ENCODE peak calls at places on chromosomes 12 and 14, in five cellular contexts. L is trophoblast cell, C is neuronal stem cell, W is H9, M is mesenchymal stem cell. D is an unnamed sample.
A peak's percentile ranks its signal among the peaks of the same experiment; 100 is the strongest.

GRCh38 chr12:12628013-12628412 is 16.3 kb downstream of the CREBL2 start:
- DNase-seq in M (peak; percentile 20), L (no peak), C (no peak), W (no peak), D (no peak)

GRCh38 chr12:80157640-80158039 is 58.3 kb downstream of the OTOGL start:
- DNase-seq in L (no peak), W (no peak), C (no peak), M (peak; percentile 32), D (no peak)

GRCh38 chr12:118345355-118345754 is 27.4 kb downstream of the TAOK3 start:
- DNase-seq in L (no peak), M (no peak), C (no peak), W (no peak), D (no peak)

GRCh38 chr12:68959457-68960161 is 26.6 kb upstream of the CPM start:
- DNase-seq in C (no peak), L (no peak), W (no peak), M (no peak), D (no peak)

GRCh38 chr12:52884526-52885293 is 20.2 kb downstream of the KRT8 start:
- DNase-seq in M (peak; percentile 64), L (peak; percentile 84), C (peak; percentile 78), W (peak; percentile 90), D (peak; percentile 98)

GRCh38 chr12:96986883-96987523 is 79.9 kb downstream of the NEDD1 start:
- DNase-seq in L (peak; percentile 50), W (no peak), C (peak; percentile 48), M (peak; percentile 36), D (no peak)

GRCh38 chr12:131454418-131455217 is 256.3 kb upstream of the SFSWAP start:
- DNase-seq in C (peak; percentile 48), L (peak; percentile 64), M (no peak), W (peak; percentile 95), D (peak; percentile 63)

GRCh38 chr12:88944403-88944802 is 364.1 kb upstream of the KITLG start:
- DNase-seq in M (peak; percentile 47), W (no peak), C (no peak), L (no peak), D (no peak)

GRCh38 chr14:100740196-100740825 is 13.6 kb downstream of the DLK1 start:
- DNase-seq in M (no peak), W (peak; percentile 17), C (no peak), L (no peak), D (no peak)

GRCh38 chr12:12947902-12948301 is 4.1 kb downstream of the GPRC5D start:
- DNase-seq in C (no peak), W (no peak), M (no peak), L (peak; percentile 37), D (no peak)

GRCh38 chr12:16281157-16281556 is 3.7 kb upstream of the SLC15A5 start:
- DNase-seq in C (no peak), W (no peak), M (no peak), L (peak; percentile 42), D (no peak)

GRCh38 chr14:29749327-29749726 is 178.3 kb downstream of the PRKD1 start:
- DNase-seq in L (no peak), M (peak; percentile 73), C (no peak), W (no peak), D (no peak)

GRCh38 chr12:6795088-6795487 is 5.8 kb downstream of the CD4 start:
- DNase-seq in W (no peak), L (peak; percentile 55), C (no peak), M (no peak), D (no peak)

GRCh38 chr12:71503579-71504470 is 64.2 kb downstream of the LGR5 start:
- DNase-seq in M (no peak), C (peak; percentile 39), W (no peak), L (no peak), D (no peak)

GRCh38 chr14:74961238-74961911 is 6.0 kb upstream of the PGF start:
- DNase-seq in L (no peak), W (no peak), M (no peak), C (no peak), D (no peak)

GRCh38 chr14:67359319-67359774 is 257 bp downstream of the ATP6V1D start:
- DNase-seq in C (no peak), W (no peak), M (peak; percentile 76), L (peak; percentile 78), D (no peak)

DNA sequence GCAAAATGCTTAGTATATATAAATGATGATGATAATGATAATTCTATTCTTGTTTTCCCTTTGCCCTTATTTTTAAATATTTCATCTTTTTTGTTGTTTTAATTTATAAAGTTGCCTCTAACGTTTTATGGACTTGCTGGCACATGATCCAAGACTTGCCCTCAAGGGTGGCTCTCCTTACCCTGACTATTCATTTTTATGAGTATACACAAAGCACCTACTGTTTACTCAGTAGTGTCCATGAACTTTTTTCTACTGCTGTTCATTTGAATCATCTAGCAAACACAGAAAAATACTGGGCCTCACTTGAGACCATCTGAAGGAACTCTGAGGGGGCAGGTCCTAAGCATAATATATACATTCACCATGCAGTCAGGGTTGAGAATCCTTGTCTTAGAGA is 276.2 kb downstream of the AACS start:
- DNase-seq in W (no peak), L (no peak), C (no peak), M (no peak), D (no peak)
- H2BK12ac ChIP-seq in W (no peak overlapping the region), L (no peak overlapping the region), C (no peak overlapping the region), M (no peak overlapping the region), D (no peak overlapping the region)

DNA sequence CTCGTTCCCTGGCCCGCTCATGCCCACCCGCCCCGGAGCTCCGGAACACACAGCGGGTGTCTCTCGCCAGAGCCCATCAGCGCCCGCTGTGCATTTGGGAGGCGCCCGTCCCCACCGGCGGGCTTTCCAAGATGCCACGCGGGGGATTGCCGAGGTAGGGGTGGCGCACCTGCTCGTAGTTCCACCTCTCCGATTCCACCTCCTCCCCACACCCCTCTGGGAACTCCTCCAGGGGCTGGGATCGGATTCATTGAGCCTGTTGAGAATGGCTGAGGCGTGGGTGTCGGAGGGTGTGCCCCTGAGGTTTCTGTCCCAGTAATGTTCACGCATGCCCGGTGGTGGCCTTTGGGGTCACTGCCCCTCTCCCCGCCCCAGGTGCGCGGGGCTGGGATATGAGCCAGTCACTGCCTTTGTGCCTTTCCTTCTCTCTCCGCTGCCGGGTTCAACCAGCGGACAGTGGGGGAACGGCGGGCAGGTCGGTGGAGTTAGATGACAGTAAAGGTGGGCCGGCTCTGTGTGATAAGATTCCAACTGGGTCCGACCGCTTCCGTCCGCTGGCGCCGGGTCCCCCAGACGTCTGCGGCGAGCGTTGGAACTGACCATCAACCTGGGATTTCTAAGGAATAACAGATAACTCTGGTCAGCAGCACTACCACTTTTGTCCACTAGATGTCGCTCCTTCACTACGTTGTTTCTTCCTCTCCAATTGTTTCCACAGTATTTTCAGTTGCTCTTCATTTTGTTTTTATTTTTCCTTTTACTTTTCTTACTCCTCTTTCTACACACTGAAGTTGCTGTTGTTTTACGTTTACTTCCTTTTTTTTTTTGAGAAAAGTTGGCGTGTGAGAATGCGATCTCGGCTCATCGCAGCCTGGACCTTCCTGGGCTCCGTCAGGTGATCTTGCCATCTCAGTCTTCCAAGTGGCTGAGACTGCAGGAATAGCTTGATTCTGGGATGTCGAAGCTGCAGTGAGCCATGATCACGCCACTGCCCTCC is 178.1 kb upstream of the ALG10B start:
- DNase-seq in W (peak; percentile 49), C (peak; percentile 24), M (peak; percentile 53), L (peak; percentile 94), D (peak; percentile 91)
- H3K9ac ChIP-seq in W (no peak overlapping the region), C (no peak overlapping the region), M (peak overlapping the region; percentile 74), L (no peak overlapping the region), D (no peak overlapping the region)

DNA sequence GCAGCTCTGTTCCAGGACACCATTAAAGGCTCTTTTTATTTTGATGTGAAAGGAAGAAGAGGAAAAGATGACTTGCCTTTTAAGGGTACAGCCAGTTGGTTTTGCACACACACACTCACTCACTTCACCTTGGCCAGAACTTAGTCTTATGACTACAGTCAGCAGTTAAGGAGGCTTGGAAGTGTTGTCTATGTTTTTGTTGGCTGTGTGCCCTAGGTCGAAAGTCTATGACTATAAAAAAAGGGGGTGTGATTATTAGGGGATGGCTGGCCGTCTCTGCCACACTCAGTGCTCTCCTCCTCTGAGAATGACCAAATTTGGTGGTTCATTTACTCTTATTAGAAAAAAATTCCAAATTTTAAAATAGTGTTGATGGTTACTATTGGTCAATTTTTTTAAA is 139.5 kb upstream of the OTX2 start:
- DNase-seq in L (no peak), C (no peak), W (no peak), M (no peak), D (no peak)
- H2BK12ac ChIP-seq in L (no peak overlapping the region), C (no peak overlapping the region), W (no peak overlapping the region), M (no peak overlapping the region), D (no peak overlapping the region)

GRCh38 chr14:104658325-104658712 is 31.1 kb upstream of the INF2 start:
- DNase-seq in M (no peak), C (no peak), L (no peak), W (no peak), D (no peak)

GRCh38 chr14:104659764-104660523 is 29.5 kb upstream of the INF2 start:
- DNase-seq in M (no peak), W (no peak), C (no peak), L (peak; percentile 21), D (no peak)

GRCh38 chr14:104659146-104659545 is 30.3 kb upstream of the INF2 start:
- DNase-seq in L (no peak), W (no peak), M (no peak), C (no peak), D (no peak)

GRCh38 chr14:104661086-104661485 is 28.3 kb upstream of the INF2 start:
- DNase-seq in W (no peak), C (no peak), M (no peak), L (peak; percentile 40), D (no peak)

GRCh38 chr14:104660597-104660996 is 28.8 kb upstream of the INF2 start:
- DNase-seq in W (no peak), L (no peak), C (no peak), M (no peak), D (no peak)
- H3K9ac ChIP-seq in W (no peak overlapping the region), L (no peak overlapping the region), C (no peak overlapping the region), M (no peak overlapping the region), D (no peak overlapping the region)

GRCh38 chr12:112159146-112159541 is 33.8 kb downstream of the TRAFD1 start:
- DNase-seq in L (no peak), W (no peak), M (no peak), C (no peak), D (no peak)
- H2BK12ac ChIP-seq in L (no peak overlapping the region), W (no peak overlapping the region), M (no peak overlapping the region), C (no peak overlapping the region), D (no peak overlapping the region)

GRCh38 chr14:95516554-95517209 is at the start of gene SYNE3:
- DNase-seq in W (no peak), L (peak; percentile 53), C (no peak), M (no peak), D (peak; percentile 58)
- H3K9ac ChIP-seq in W (no peak within 1 kb of the TSS), L (no peak within 1 kb of the TSS), C (peak within 1 kb of the TSS; percentile 30), M (peak within 1 kb of the TSS; percentile 87), D (no peak within 1 kb of the TSS)

DNA sequence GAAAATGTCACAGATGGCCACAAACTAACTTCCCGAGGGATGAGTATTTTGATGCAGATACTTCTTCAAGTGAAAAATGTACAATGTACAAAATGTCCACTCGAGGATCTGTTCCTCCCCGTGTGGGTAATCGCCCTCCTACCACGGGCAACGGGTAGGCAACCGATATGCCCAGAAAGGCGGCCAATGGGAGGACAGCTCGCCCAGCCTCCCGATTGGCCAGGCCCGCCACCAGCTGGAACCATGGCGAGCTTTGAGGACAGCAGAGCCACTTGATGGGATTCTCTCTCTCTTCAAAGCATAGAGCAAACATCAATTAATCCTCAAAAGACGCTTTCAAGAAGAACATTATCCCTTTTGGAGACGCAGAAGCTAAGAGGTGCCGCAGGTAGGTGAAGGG is 42.2 kb downstream of the DPF3 start:
- DNase-seq in L (no peak), C (no peak), W (no peak), M (no peak), D (no peak)
- H2BK12ac ChIP-seq in L (no peak overlapping the region), C (no peak overlapping the region), W (no peak overlapping the region), M (no peak overlapping the region), D (no peak overlapping the region)

D was measured in H1.